ENCODE peak calls at places on chromosomes 12 and 14, in ten cellular contexts. Z, S, R, F, E, U, J, L, B and I are unnamed samples.

GRCh38 chr12:49231881-49232650 is 32.8 kb upstream of the TUBA1C start:
- DNase-seq in U (peak; percentile 9), R (no peak), E (peak; percentile 38), L (no peak), Z (no peak), J (no peak), F (no peak), S (no peak), B (no peak), I (no peak)

GRCh38 chr12:53963434-53964314 is 9.0 kb downstream of the HOXC12 start:
- DNase-seq in F (no peak), S (no peak), J (no peak), L (no peak), U (no peak), B (no peak), Z (no peak), R (no peak), E (no peak), I (no peak)

GRCh38 chr14:67285876-67286452 is 44.7 kb downstream of the PALS1 start:
- DNase-seq in J (no peak), L (no peak), U (peak; percentile 61), F (peak; percentile 64), R (peak; percentile 59), S (no peak), Z (peak; percentile 79), E (peak; percentile 27), B (no peak), I (peak; percentile 41)

GRCh38 chr12:4194661-4195060 is 78.9 kb upstream of the CCND2 start:
- DNase-seq in S (no peak), E (no peak), Z (no peak), J (no peak), B (no peak), R (no peak), U (no peak), L (no peak), F (no peak), I (no peak)

GRCh38 chr12:51683763-51684357 is 92.8 kb downstream of the SCN8A start:
- DNase-seq in R (peak; percentile 69), J (no peak), F (peak; percentile 65), B (peak; percentile 57), E (peak; percentile 69), Z (peak; percentile 76), S (no peak), U (peak; percentile 68), L (no peak), I (peak; percentile 59)

GRCh38 chr14:29716150-29716549 is 211.5 kb downstream of the PRKD1 start:
- DNase-seq in S (no peak), E (peak; percentile 23), J (no peak), L (no peak), Z (peak; percentile 81), F (peak; percentile 54), U (peak; percentile 84), B (no peak), R (no peak), I (no peak)

GRCh38 chr12:44833561-44833960 is 42.6 kb downstream of the NELL2 start:
- DNase-seq in L (no peak), S (no peak), F (no peak), E (no peak), U (no peak), Z (no peak), B (no peak), R (no peak), J (no peak), I (no peak)

GRCh38 chr14:53912121-53912520 is 44.5 kb downstream of the BMP4 start:
- DNase-seq in R (no peak), B (no peak), F (no peak), Z (no peak), J (no peak), S (no peak), E (no peak), L (no peak), U (no peak), I (no peak)

GRCh38 chr12:53201170-53201541 is 5.9 kb downstream of the ITGB7 start:
- DNase-seq in U (no peak), S (no peak), R (no peak), Z (peak; percentile 38), L (no peak), F (peak; percentile 49), J (no peak), B (no peak), E (peak; percentile 62), I (no peak)

GRCh38 chr12:29614926-29615325 is 117.4 kb upstream of the OVCH1 start:
- DNase-seq in Z (peak; percentile 22), U (peak; percentile 61), F (no peak), S (no peak), J (no peak), B (no peak), R (no peak), L (no peak), E (peak; percentile 26), I (no peak)

GRCh38 chr12:126667340-126667739 is 1599.6 kb upstream of the TMEM132C start:
- DNase-seq in J (no peak), B (peak; percentile 76), Z (peak; percentile 17), L (no peak), E (peak; percentile 97), R (peak; percentile 54), U (peak; percentile 87), F (no peak), S (no peak), I (peak; percentile 73)

GRCh38 chr12:126668538-126668937 is 1598.4 kb upstream of the TMEM132C start:
- DNase-seq in B (peak; percentile 93), F (no peak), R (peak; percentile 75), Z (peak; percentile 41), S (no peak), U (peak; percentile 92), E (peak; percentile 99), J (no peak), L (no peak), I (peak; percentile 89)

GRCh38 chr12:126668961-126669360 is 1598.0 kb upstream of the TMEM132C start:
- DNase-seq in S (no peak), Z (no peak), F (no peak), L (no peak), U (peak; percentile 48), R (no peak), E (peak; percentile 85), B (peak; percentile 37), J (no peak), I (peak; percentile 60)

DNA sequence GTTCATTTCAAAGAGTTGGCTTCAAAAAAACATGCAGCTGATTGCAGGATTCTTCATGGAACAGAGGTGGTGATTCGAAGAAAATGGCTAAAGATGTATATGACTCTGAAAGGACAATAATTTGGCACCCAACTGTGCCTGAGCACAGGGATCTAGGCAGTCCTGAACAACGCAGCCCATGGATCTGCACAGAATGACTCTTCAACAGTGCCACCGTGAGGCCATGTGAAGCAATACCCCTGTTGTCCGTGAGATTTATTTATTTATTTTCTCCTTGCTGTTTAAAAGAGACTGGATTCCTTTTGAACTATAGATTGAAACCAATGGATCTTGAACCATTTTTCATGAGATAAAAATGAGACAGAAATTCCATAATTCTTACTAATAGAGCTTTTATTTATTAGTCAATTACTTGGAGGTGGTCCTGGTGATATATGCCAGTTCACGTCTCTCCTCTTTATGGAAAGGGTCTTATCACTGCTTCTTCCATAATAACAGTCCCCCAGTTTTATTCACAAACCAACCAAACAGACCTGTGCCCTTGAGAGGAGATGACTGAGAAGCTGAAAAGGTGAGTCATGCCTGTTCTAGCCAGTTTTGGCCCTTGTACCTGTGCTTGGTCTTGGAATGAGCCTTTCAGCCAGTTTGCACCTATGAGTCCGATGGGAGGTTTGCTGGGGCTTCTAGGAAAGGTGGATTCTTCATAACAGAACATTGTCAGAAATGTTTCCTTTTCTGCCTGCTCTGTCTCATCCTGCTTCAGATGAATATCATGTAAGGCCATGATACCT is 1598.3 kb downstream of the AACS start:
- DNase-seq in J (peak; percentile 62), Z (no peak), S (no peak), R (peak; percentile 32), F (no peak), U (peak; percentile 52), E (no peak), L (no peak), B (no peak), I (peak; percentile 1)
- TF ChIP-seq CTCF in J (peak; percentile 82), Z (no peak), S (no peak), R (no peak), F (no peak), U (peak; percentile 44), E (peak; percentile 25), L (no peak), B (peak; percentile 51), I (peak; percentile 59)

GRCh38 chr12:42023733-42024494 is 120.8 kb downstream of the GXYLT1 start:
- DNase-seq in Z (peak; percentile 70), E (peak; percentile 55), S (peak; percentile 65), U (peak; percentile 68), J (peak; percentile 86), F (peak; percentile 64), R (peak; percentile 61), L (peak; percentile 21), B (no peak), I (peak; percentile 53)
- TF ChIP-seq CTCF in Z (peak; percentile 97), E (peak; percentile 95), S (peak; percentile 94), U (peak; percentile 96), J (peak; percentile 94), F (peak; percentile 87), R (peak; percentile 95), L (peak; percentile 90), B (peak; percentile 97), I (peak; percentile 96)

GRCh38 chr14:78162202-78162601 is 8.0 kb upstream of the NRXN3 start:
- DNase-seq in E (peak; percentile 61), R (no peak), J (no peak), U (peak; percentile 25), F (no peak), S (no peak), B (no peak), Z (no peak), L (no peak), I (no peak)

GRCh38 chr14:78170203-78170602 is at the start of gene NRXN3:
- DNase-seq in L (no peak), S (no peak), B (no peak), Z (no peak), F (no peak), U (no peak), J (peak; percentile 87), E (peak; percentile 3), R (peak; percentile 14), I (no peak)

DNA sequence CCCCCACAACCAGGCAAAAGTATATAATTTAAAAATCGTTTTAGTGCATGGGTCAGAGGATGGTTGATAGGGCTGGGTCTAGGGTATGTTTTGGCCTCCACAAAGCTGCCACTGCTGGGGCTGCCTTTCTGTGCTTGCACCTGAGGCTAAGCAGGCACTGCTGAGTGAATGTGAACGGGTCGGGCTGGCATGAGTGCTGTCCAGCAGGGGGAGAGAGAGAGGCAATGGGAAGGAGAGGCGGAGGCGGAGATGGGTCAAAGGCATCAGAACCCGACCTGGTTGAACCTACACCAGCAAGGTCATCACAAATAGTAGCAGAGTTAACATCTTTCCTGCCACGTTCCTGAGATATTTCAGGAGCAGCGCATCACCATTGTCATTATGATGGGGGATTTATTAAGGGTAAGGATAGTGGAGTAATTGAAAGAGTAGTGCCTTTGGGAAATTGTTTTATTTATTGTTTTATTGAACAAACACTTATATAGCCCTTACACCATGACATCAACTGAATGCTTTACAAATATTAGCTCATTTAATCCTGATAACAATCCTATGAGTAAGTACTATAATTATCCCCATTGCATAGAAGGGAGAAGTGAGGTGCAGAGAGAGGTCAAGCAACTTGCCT is 5.8 kb upstream of the NRXN3 start:
- DNase-seq in S (no peak), Z (no peak), E (no peak), J (peak; percentile 85), B (no peak), R (peak; percentile 50), U (peak; percentile 7), F (no peak), L (no peak), I (no peak)
- TF ChIP-seq CTCF in S (peak; percentile 46), Z (no peak), E (peak; percentile 29), J (peak; percentile 91), B (peak; percentile 65), R (peak; percentile 67), U (peak; percentile 56), F (peak; percentile 15), L (peak; percentile 71), I (peak; percentile 53)

GRCh38 chr12:60324746-60325145 is 728.9 kb downstream of the SLC16A7 start:
- DNase-seq in S (no peak), J (no peak), E (no peak), L (no peak), F (no peak), R (no peak), U (no peak), B (no peak), Z (no peak), I (no peak)
- TF ChIP-seq CTCF in S (no peak), J (no peak), E (no peak), L (no peak), F (no peak), R (no peak), U (no peak), B (no peak), Z (no peak), I (no peak)